ENCODE peak calls at places on chromosomes 5 and 9, in eight cellular contexts. T is dorsolateral prefrontal cortex; U is LoVo; A is activated T-helper 1 cell treated with anti-CD3 and anti-CD28 coated beads, Interleukin-12 subunit alpha, Interleukin-12 subunit beta, Interleukin-2, Interleukin-4 antibody, amounts not matched to agents 30 ng/mL and 10 ng/mL and 1 ng/mL, durations not matched to agents 14 hours and 24 hours and 36 hours; R is OCI-LY7; S is Right ventricle myocardium superior; Q is AG08396; H is DMS 273 treated with DMSO at 0.1 percent for 48 hours. Y is an unnamed sample.

GRCh38 chr5:80615266-80615914 is 39.1 kb upstream of the MSH3 start:
- DNase-seq in U (no peak), Q (no peak), A (no peak), T (no peak), H (no peak), S (no peak), R (no peak), Y (no peak)

GRCh38 chr5:17679597-17680187 is 45.4 kb downstream of the TAF11L14 start:
- DNase-seq in S (no peak), T (no peak), A (no peak), Q (no peak), H (no peak), R (no peak), U (peak; percentile 45), Y (no peak)

GRCh38 chr5:133121080-133121479 is 69.3 kb downstream of the HSPA4 start:
- DNase-seq in T (no peak), H (no peak), U (no peak), R (peak; percentile 41), S (no peak), A (no peak), Q (no peak), Y (no peak)

GRCh38 chr5:71973563-71973962 is 133.7 kb upstream of the MAP1B start:
- DNase-seq in U (no peak), S (no peak), T (no peak), Q (no peak), H (no peak), R (no peak), A (no peak), Y (no peak)

GRCh38 chr9:563200-563599 is 278.3 kb upstream of the DMRT1 start:
- DNase-seq in U (no peak), H (no peak), Q (no peak), S (no peak), A (no peak), R (no peak), T (no peak), Y (no peak)

GRCh38 chr9:72292184-72292787 is 72.7 kb downstream of the ZFAND5 start:
- DNase-seq in T (no peak), Q (peak; percentile 13), S (no peak), A (no peak), H (peak; percentile 10), R (peak; percentile 34), U (peak; percentile 62), Y (no peak)

GRCh38 chr5:141094481-141095262 is at the start of gene PCDHB2:
- DNase-seq in Q (peak; percentile 65), R (no peak), T (no peak), S (no peak), U (no peak), H (no peak), A (no peak), Y (no peak)

GRCh38 chr5:1896602-1897376 is 14.1 kb upstream of the IRX4 start:
- DNase-seq in H (no peak), T (no peak), R (no peak), U (no peak), Q (no peak), S (peak; percentile 29), A (no peak), Y (no peak)

GRCh38 chr9:130630506-130631330 is 33.7 kb upstream of the PRDM12 start:
- DNase-seq in H (no peak), S (peak; percentile 80), Q (no peak), A (no peak), T (peak; percentile 36), R (no peak), U (no peak), Y (no peak)

GRCh38 chr9:126454250-126454649 is 127.6 kb downstream of the MVB12B start:
- DNase-seq in U (no peak), T (no peak), R (no peak), S (no peak), A (no peak), H (no peak), Q (no peak), Y (no peak)

Y was measured in NK-92 treated with Interleukin-12 subunit alpha and Interleukin-12 subunit beta, amount 100 ng/mL, for 24 hours.